ENCODE peak calls at places on chromosomes 3 and 15, in eight cellular contexts. Y is CD8-positive, alpha-beta T cell; H is B cell; G is RWPE1; Q is HCT116; V is neural progenitor cell; E is fibroblast of villous mesenchyme; L is AG10803. S is an unnamed sample.

GRCh38 chr15:70875001-70875782 is 17.0 kb downstream of the THAP10 start:
- DNase-seq in E (peak), Q (no peak), G (no peak), V (peak), Y (no peak), H (no peak), L (peak), S (peak)

GRCh38 chr3:15097889-15098288 is 1.1 kb downstream of the RBSN start:
- DNase-seq in L (peak), Y (no peak), H (peak), E (no peak), V (no peak), Q (no peak), G (no peak), S (no peak)

GRCh38 chr15:90106522-90107117 is 4.4 kb upstream of the IDH2 start:
- DNase-seq in G (peak), V (no peak), L (peak), E (peak), Y (no peak), Q (no peak), H (no peak), S (no peak)

GRCh38 chr3:58068126-58068809 is 60.0 kb downstream of the FLNB start:
- DNase-seq in Q (no peak), G (no peak), V (no peak), Y (no peak), H (no peak), E (no peak), L (no peak), S (no peak)

GRCh38 chr3:153783106-153783505 is 338.1 kb upstream of the ARHGEF26 start:
- DNase-seq in V (peak), G (no peak), H (no peak), Y (no peak), E (peak), Q (no peak), L (no peak), S (no peak)

GRCh38 chr3:41163399-41163798 is 35.9 kb upstream of the CTNNB1 start:
- DNase-seq in V (no peak), G (no peak), L (no peak), Y (no peak), Q (no peak), E (peak), H (no peak), S (no peak)

GRCh38 chr3:142270407-142270806 is 45.0 kb upstream of the GK5 start:
- DNase-seq in Q (no peak), H (no peak), E (no peak), V (no peak), L (no peak), G (no peak), Y (peak), S (no peak)

GRCh38 chr15:88028024-88028423 is 228.5 kb downstream of the NTRK3 start:
- DNase-seq in V (no peak), Y (no peak), E (no peak), Q (no peak), G (no peak), H (no peak), L (no peak), S (no peak)

GRCh38 chr3:28971156-28971555 is 309.7 kb upstream of the RBMS3 start:
- DNase-seq in Q (no peak), E (no peak), L (no peak), Y (no peak), G (no peak), V (no peak), H (no peak), S (no peak)

GRCh38 chr3:141289228-141289772 is 57.7 kb downstream of the PXYLP1 start:
- DNase-seq in H (no peak), Y (no peak), G (no peak), Q (no peak), L (no peak), V (no peak), E (no peak), S (no peak)

GRCh38 chr15:74202461-74203401 is at the start of gene STRA6:
- DNase-seq in V (peak), Q (no peak), L (peak), Y (no peak), G (no peak), E (peak), H (no peak), S (no peak)

GRCh38 chr3:43294975-43295374 is 8.6 kb downstream of the SNRK start:
- DNase-seq in G (no peak), L (peak), E (peak), V (no peak), Y (no peak), H (no peak), Q (no peak), S (no peak)

GRCh38 chr3:157112536-157112935 is 47.4 kb downstream of the CCNL1 start:
- DNase-seq in H (no peak), Q (no peak), E (no peak), Y (no peak), V (no peak), L (no peak), G (no peak), S (no peak)
- TF ChIP-seq CTCF in H (no peak), Q (no peak), E (no peak), Y (no peak), V (no peak), L (no peak), G (no peak), S (no peak)

GRCh38 chr3:16723994-16724393 is 118.8 kb upstream of the DAZL start:
- DNase-seq in E (peak), V (peak), G (no peak), Q (peak), L (peak), H (no peak), Y (no peak), S (no peak)
- TF ChIP-seq CTCF in E (no peak), V (peak), G (no peak), Q (no peak), L (no peak), H (no peak), Y (no peak), S (no peak)

DNA sequence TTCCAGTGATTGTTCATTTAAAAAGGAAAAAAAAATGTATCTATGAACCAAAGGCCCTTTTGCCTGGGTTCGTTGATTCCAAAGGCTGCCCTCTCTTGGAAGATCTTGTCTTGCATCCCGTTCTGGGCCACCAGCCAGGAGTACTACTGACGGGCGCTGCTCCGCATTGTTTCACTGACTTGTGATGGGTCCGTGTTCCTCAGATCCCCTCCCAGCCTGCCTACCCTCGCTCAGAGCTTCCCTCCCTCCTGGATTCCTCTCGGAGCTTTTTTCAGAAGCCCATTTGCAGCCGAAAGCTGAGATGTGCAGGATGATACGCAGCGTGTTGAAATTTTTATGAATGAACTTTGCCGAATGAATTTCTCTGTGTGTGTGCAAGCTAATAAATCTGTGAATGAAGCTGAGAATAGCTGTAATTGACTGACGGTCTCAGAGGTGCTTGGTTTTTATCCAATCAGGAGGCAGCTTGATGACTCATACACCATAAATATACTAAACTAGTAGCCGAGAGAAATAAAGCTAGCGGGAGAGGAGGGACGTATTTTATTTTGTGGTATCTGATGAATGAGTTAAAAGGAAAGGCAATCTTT is at the start of gene SHC4:
- DNase-seq in E (peak), G (peak), Y (no peak), L (peak), Q (no peak), H (no peak), V (peak), S (peak)
- TF ChIP-seq CTCF in E (peak), G (peak), Y (no peak), L (peak), Q (peak), H (no peak), V (peak), S (no peak)

DNA sequence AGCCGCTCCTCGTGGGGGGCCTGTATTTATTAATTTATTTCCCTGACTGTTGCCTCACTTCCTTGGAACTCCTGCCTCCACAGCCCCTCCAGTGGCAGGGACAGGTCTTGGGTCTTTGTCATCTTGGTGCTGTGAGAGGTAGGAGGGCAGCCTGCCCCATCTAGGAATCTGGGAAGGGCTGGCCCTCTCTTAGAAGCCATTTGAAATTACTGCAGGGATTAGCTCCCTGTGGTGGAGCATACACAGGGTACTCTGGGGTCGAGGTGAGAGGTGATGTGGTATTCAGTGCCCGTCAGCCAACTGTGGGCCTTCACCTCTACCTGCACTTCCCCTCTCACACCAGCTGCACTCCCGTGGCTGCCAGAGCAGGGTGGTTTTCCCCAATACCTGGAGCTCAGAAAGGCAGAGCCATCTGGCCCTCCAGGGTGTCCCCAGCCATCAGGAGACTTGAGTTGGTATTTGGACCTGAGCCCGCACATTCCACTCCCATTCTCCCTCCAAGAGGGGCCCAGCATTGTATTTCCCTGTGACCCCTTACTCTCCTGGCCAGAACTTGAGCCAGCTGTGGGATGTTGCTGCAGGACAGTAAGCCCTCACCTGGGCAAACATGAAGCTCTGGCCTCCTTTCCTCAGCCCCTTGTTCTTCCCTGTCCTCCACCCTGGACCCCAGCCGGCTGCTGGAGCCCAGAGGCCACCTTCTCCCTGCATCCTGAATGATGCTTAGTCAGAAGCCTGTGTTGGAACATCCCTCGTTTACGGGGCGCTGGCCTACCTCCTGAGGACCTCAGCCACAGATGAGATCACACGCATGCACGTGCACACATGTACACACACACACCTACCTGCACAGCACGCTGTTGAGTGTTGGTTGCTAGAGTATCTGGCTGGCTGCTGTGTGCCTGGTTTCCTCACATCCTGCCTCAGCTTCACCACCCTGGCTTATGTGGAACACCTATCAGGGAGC is 2.0 kb upstream of the JMJD7 start:
- DNase-seq in V (peak), E (no peak), Y (no peak), G (no peak), Q (no peak), H (no peak), L (no peak), S (no peak)
- TF ChIP-seq CTCF in V (peak), E (no peak), Y (no peak), G (no peak), Q (no peak), H (no peak), L (no peak), S (no peak)

DNA sequence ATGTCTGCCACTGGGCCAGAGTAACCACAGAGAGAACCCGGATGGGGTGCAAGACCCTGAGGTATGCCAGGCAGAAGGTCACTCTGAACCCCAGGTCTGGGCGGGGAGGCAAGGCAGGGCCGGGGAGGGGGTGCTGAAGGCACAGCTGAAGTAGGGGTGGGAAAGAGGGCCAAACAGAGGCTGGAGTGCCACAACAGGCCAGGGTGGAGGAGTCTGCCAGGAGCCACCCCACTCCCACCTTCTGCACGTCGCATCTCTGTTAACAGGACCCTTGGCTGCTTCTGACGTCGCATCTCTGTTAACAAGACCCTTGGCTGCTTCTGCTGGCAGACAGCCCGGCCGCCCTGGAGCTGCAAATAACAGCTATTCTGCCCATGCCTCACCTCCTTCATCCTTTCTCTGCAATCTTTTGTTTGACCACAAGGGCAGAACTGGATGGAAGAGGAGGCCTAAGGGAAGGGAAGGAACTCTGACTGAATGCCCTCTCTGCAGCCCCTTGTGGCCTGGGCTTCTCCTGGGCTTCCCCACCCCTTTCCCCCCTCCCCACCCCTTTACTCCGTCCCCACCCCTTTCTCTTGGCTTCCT is 20.6 kb upstream of the FBLN2 start:
- DNase-seq in V (peak), E (no peak), H (no peak), Q (no peak), G (no peak), Y (no peak), L (no peak), S (no peak)
- TF ChIP-seq CTCF in V (peak), E (peak), H (no peak), Q (no peak), G (no peak), Y (no peak), L (peak), S (no peak)

GRCh38 chr15:100650685-100651084 is 48.3 kb downstream of the ASB7 start:
- DNase-seq in H (no peak), Y (no peak), L (no peak), V (no peak), E (no peak), G (peak), Q (no peak), S (no peak)
- TF ChIP-seq CTCF in H (no peak), Y (no peak), L (no peak), V (peak), E (peak), G (peak), Q (peak), S (peak)

GRCh38 chr3:111277226-111277625 is 205.6 kb downstream of the NECTIN3 start:
- DNase-seq in Q (no peak), V (peak), H (no peak), E (peak), G (no peak), Y (no peak), L (peak), S (no peak)
- TF ChIP-seq CTCF in Q (no peak), V (peak), H (no peak), E (peak), G (no peak), Y (no peak), L (peak), S (no peak)

GRCh38 chr3:119222400-119222799 is 18.3 kb downstream of the B4GALT4 start:
- DNase-seq in L (no peak), Y (no peak), V (no peak), H (no peak), Q (no peak), E (peak), G (no peak), S (no peak)
- TF ChIP-seq CTCF in L (no peak), Y (no peak), V (no peak), H (no peak), Q (no peak), E (no peak), G (no peak), S (no peak)